ENCODE peak calls at places on chromosomes 4 and X, in eight cellular contexts. S is activated T-helper 1 cell treated with anti-CD3 and anti-CD28 coated beads, Interleukin-2, amount 50 U/mL, for 16 hours; Y is stimulated activated CD4-positive, alpha-beta T cell treated with anti-CD3 and anti-CD28 coated beads, Interleukin-1b, Interleukin-23, amount 100 ng/mL, for 1 hour; F is pancreas; E is NCI-H460; Z is fibroblast of pulmonary artery; D is head of caudate nucleus; C is activated CD4-positive, alpha-beta T cell treated with anti-CD3 and anti-CD28 coated beads, Interleukin-2, amount 50 U/mL, for 24 hours. X is an unnamed sample.

GRCh38 chr4:39609454-39609911 is 29.2 kb downstream of the SMIM14 start:
- DNase-seq in S (no peak), Y (no peak), F (no peak), E (no peak), Z (no peak), D (no peak), C (no peak), X (no peak)

GRCh38 chr4:184668511-184669114 is 19.1 kb downstream of the PRIMPOL start:
- DNase-seq in S (no peak), Y (no peak), F (no peak), E (no peak), Z (peak; percentile 33), D (no peak), C (no peak), X (no peak)

GRCh38 chr4:147363514-147363913 is 117.4 kb upstream of the EDNRA start:
- DNase-seq in S (no peak), Y (no peak), F (no peak), E (no peak), Z (no peak), D (no peak), C (no peak), X (no peak)

GRCh38 chrX:30892591-30892990 is 3.5 kb upstream of the TAB3 start:
- DNase-seq in S (no peak), Y (no peak), F (no peak), E (no peak), Z (no peak), D (no peak), C (no peak), X (no peak)

GRCh38 chrX:68942141-68942540 is 113.3 kb downstream of the EFNB1 start:
- DNase-seq in S (no peak), Y (no peak), F (no peak), E (no peak), Z (no peak), D (no peak), C (no peak), X (no peak)

GRCh38 chr4:2417196-2417764 is 1.2 kb downstream of the ZFYVE28 start:
- DNase-seq in S (no peak), Y (no peak), F (peak; percentile 69), E (no peak), Z (no peak), D (no peak), C (no peak), X (no peak)

GRCh38 chr4:26065833-26066232 is 151.8 kb downstream of the SMIM20 start:
- DNase-seq in S (no peak), Y (no peak), F (no peak), E (no peak), Z (no peak), D (no peak), C (no peak), X (no peak)

GRCh38 chr4:113976937-113977855 is 2.3 kb downstream of the ARSJ start:
- DNase-seq in S (no peak), Y (no peak), F (no peak), E (no peak), Z (peak; percentile 27), D (no peak), C (no peak), X (no peak)

GRCh38 chr4:3766791-3767561 is 791 bp downstream of the ADRA2C start:
- DNase-seq in S (no peak), Y (no peak), F (peak; percentile 81), E (no peak), Z (no peak), D (no peak), C (no peak), X (no peak)

GRCh38 chr4:43132010-43132582 is 239.6 kb downstream of the GRXCR1 start:
- DNase-seq in S (no peak), Y (no peak), F (peak; percentile 40), E (peak; percentile 40), Z (peak; percentile 81), D (peak; percentile 75), C (no peak), X (peak; percentile 38)

GRCh38 chrX:41067721-41068120 is 17.5 kb upstream of the USP9X start:
- DNase-seq in S (no peak), Y (no peak), F (no peak), E (no peak), Z (no peak), D (no peak), C (no peak), X (no peak)

GRCh38 chrX:16212436-16212835 is 45.2 kb downstream of the MAGEB17 start:
- DNase-seq in S (no peak), Y (no peak), F (peak; percentile 19), E (no peak), Z (peak; percentile 37), D (no peak), C (no peak), X (peak; percentile 22)

GRCh38 chr4:12689457-12689856 is 794.7 kb downstream of the RAB28 start:
- DNase-seq in S (no peak), Y (no peak), F (no peak), E (no peak), Z (no peak), D (no peak), C (no peak), X (no peak)

GRCh38 chrX:39199429-39199828 is 398.2 kb downstream of the MID1IP1 start:
- DNase-seq in S (no peak), Y (no peak), F (no peak), E (no peak), Z (no peak), D (no peak), C (no peak), X (no peak)

GRCh38 chrX:20547649-20548051 is 280.9 kb upstream of the RPS6KA3 start:
- DNase-seq in S (no peak), Y (no peak), F (no peak), E (peak; percentile 13), Z (peak; percentile 57), D (no peak), C (no peak), X (no peak)

GRCh38 chr4:158996669-158997074 is 106.2 kb upstream of the RAPGEF2 start:
- DNase-seq in S (no peak), Y (no peak), F (no peak), E (peak; percentile 87), Z (peak; percentile 92), D (no peak), C (no peak), X (peak; percentile 87)

GRCh38 chrX:70030242-70030823 is 19.4 kb downstream of the AWAT2 start:
- DNase-seq in S (no peak), Y (peak; percentile 1), F (no peak), E (peak; percentile 67), Z (peak; percentile 78), D (no peak), C (no peak), X (peak; percentile 61)

GRCh38 chrX:119589810-119590209 is 15.4 kb downstream of the UBE2A start:
- DNase-seq in S (no peak), Y (no peak), F (no peak), E (no peak), Z (no peak), D (no peak), C (no peak), X (no peak)

GRCh38 chr4:13526658-13527057 is 17.6 kb downstream of the NKX3-2 start:
- DNase-seq in S (no peak), Y (no peak), F (no peak), E (no peak), Z (no peak), D (no peak), C (no peak), X (no peak)

GRCh38 chr4:129043523-129043922 is 49.8 kb downstream of the SCLT1 start:
- DNase-seq in S (no peak), Y (no peak), F (no peak), E (peak; percentile 8), Z (peak; percentile 57), D (no peak), C (no peak), X (no peak)

GRCh38 chrX:69029696-69030245 is 135.5 kb downstream of the PJA1 start:
- DNase-seq in S (no peak), Y (no peak), F (no peak), E (no peak), Z (no peak), D (no peak), C (no peak), X (no peak)

GRCh38 chr4:55512077-55512476 is 34.6 kb downstream of the CLOCK start:
- DNase-seq in S (no peak), Y (no peak), F (no peak), E (no peak), Z (no peak), D (no peak), C (no peak), X (no peak)

GRCh38 chrX:85111347-85111746 is 107.7 kb downstream of the APOOL start:
- DNase-seq in S (no peak), Y (no peak), F (no peak), E (peak; percentile 18), Z (peak; percentile 30), D (no peak), C (no peak), X (no peak)

GRCh38 chr4:128711361-128711760 is 98.1 kb upstream of the JADE1 start:
- DNase-seq in S (no peak), Y (no peak), F (no peak), E (no peak), Z (no peak), D (no peak), C (no peak), X (no peak)

GRCh38 chr4:28082686-28083390 is 1222.2 kb downstream of the STIM2 start:
- DNase-seq in S (no peak), Y (no peak), F (no peak), E (no peak), Z (no peak), D (no peak), C (no peak), X (no peak)

GRCh38 chrX:153964105-153964504 is 7.5 kb downstream of the HCFC1 start:
- DNase-seq in S (no peak), Y (no peak), F (peak; percentile 49), E (no peak), Z (no peak), D (no peak), C (no peak), X (no peak)

GRCh38 chrX:123976671-123977316 is 15.3 kb downstream of the STAG2 start:
- DNase-seq in S (no peak), Y (no peak), F (no peak), E (peak; percentile 59), Z (peak; percentile 62), D (no peak), C (no peak), X (peak; percentile 41)

GRCh38 chrX:100720301-100720700 is 11.6 kb downstream of the SYTL4 start:
- DNase-seq in S (no peak), Y (no peak), F (no peak), E (no peak), Z (peak; percentile 9), D (no peak), C (no peak), X (no peak)

X was measured in A549.